ENCODE peak calls at places on chromosomes 2 and 18, in five cellular contexts. E is tibial artery; U is CD8-positive, alpha-beta T cell; Z is endodermal cell; I is ovary. W is an unnamed sample.

GRCh38 chr2:78644849-78645248 is 380.7 kb upstream of the REG3G start:
- DNase-seq in Z (no peak), I (no peak), U (no peak), E (no peak), W (no peak)

GRCh38 chr2:209426432-209426831 is 2.6 kb downstream of the MAP2 start:
- DNase-seq in Z (peak; percentile 70), U (no peak), I (no peak), E (no peak), W (no peak)

GRCh38 chr2:128228894-128229293 is 89.8 kb downstream of the HS6ST1 start:
- DNase-seq in U (no peak), Z (no peak), E (no peak), I (no peak), W (no peak)

GRCh38 chr2:223056656-223057418 is 4.8 kb downstream of the KCNE4 start:
- DNase-seq in Z (no peak), U (no peak), E (no peak), I (no peak), W (no peak)

GRCh38 chr2:84424152-84424551 is 34.9 kb downstream of the SUCLG1 start:
- DNase-seq in U (no peak), E (no peak), Z (no peak), I (no peak), W (no peak)

GRCh38 chr2:177740718-177741117 is 331.9 kb downstream of the PDE11A start:
- DNase-seq in I (no peak), E (no peak), Z (no peak), U (no peak), W (no peak)

GRCh38 chr2:120393456-120393855 is 47.5 kb downstream of the INHBB start:
- DNase-seq in I (peak; percentile 4), U (peak; percentile 25), E (no peak), Z (no peak), W (no peak)

GRCh38 chr2:215002500-215002899 is 135.9 kb downstream of the ABCA12 start:
- DNase-seq in I (no peak), U (no peak), E (no peak), Z (no peak), W (no peak)

GRCh38 chr2:219128401-219128800 is 32.2 kb downstream of the NHEJ1 start:
- DNase-seq in I (no peak), Z (peak; percentile 51), U (no peak), E (no peak), W (no peak)

GRCh38 chr2:46333912-46334311 is 36.7 kb downstream of the EPAS1 start:
- DNase-seq in I (no peak), U (no peak), E (peak; percentile 85), Z (no peak), W (peak; percentile 76)

GRCh38 chr2:226362991-226363390 is 436.6 kb downstream of the IRS1 start:
- DNase-seq in I (no peak), E (no peak), Z (no peak), U (no peak), W (no peak)

GRCh38 chr2:127181851-127182250 is 38.2 kb downstream of the CYP27C1 start:
- DNase-seq in I (no peak), E (peak; percentile 41), Z (peak; percentile 13), U (no peak), W (no peak)

GRCh38 chr2:216911886-216912285 is 52.0 kb upstream of the TNP1 start:
- DNase-seq in E (no peak), U (no peak), Z (peak; percentile 13), I (no peak), W (no peak)

GRCh38 chr18:43751203-43751602 is 473.9 kb upstream of the SYT4 start:
- DNase-seq in U (no peak), I (no peak), E (no peak), Z (no peak), W (no peak)

GRCh38 chr2:132593171-132593570 is 76.8 kb downstream of the LYPD1 start:
- DNase-seq in I (no peak), U (no peak), Z (peak; percentile 81), E (no peak), W (no peak)

GRCh38 chr2:105576440-105577241 is 168.1 kb upstream of the NCK2 start:
- DNase-seq in Z (peak; percentile 69), U (peak; percentile 56), E (no peak), I (no peak), W (no peak)

GRCh38 chr2:105577762-105578161 is 166.9 kb upstream of the NCK2 start:
- DNase-seq in I (no peak), U (no peak), E (no peak), Z (no peak), W (no peak)

GRCh38 chr2:105575626-105576025 is 169.1 kb upstream of the NCK2 start:
- DNase-seq in E (no peak), U (no peak), Z (no peak), I (no peak), W (no peak)

GRCh38 chr2:105574796-105575344 is 169.8 kb upstream of the NCK2 start:
- DNase-seq in E (no peak), U (no peak), Z (no peak), I (no peak), W (no peak)

GRCh38 chr2:105576050-105576439 is 168.7 kb upstream of the NCK2 start:
- DNase-seq in U (no peak), Z (peak; percentile 58), I (no peak), E (no peak), W (no peak)
- H3K4me3 ChIP-seq in U (no peak overlapping the region), Z (no peak overlapping the region), I (no peak overlapping the region), E (no peak overlapping the region), W (no peak overlapping the region)

DNA sequence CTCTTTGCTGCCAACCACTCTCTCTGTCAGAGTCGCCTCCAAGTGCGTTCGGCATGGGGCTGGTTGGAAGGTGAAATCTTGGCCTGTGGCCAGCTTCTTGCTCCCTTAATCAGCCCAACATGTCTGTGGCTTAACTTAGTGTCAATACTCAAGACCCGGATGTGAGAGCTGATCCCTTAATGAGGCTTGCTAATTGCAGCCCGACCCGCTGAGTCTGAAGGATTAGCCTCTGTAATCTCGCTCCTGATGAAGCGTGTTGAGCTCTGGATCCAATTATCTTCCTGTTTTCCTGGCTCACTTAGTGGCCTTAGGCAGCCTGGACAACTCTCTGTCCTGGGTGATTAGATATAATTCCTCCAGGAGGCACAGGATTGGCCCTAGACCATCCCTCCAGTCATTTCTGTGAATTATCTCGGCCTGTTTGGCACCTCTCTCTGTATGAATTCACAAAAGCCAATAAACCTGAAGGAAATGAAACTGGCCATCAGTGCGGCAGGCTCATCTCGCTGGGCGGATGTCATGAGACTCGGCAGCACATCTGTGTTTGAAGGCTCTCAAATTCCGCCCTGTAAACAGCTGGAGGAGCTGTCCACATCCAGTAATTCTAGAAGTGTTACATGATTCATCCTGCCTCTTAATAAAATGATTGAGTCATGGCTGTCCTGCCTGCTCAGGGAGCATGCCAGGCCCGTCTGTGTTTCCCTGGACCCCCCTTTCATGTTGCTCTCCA is 38.5 kb downstream of the ACOXL start:
- DNase-seq in I (no peak), Z (peak; percentile 82), U (no peak), E (no peak), W (no peak)
- H3K4me3 ChIP-seq in I (no peak overlapping the region), Z (no peak overlapping the region), U (no peak overlapping the region), E (no peak overlapping the region), W (no peak overlapping the region)

GRCh38 chr2:38635139-38635538 is 30.8 kb upstream of the GALM start:
- DNase-seq in I (no peak), U (no peak), E (no peak), Z (no peak), W (no peak)
- H3K4me3 ChIP-seq in I (no peak overlapping the region), U (no peak overlapping the region), E (no peak overlapping the region), Z (no peak overlapping the region), W (no peak overlapping the region)

GRCh38 chr2:18129348-18129747 is 250.9 kb downstream of the KCNS3 start:
- DNase-seq in Z (no peak), E (no peak), U (no peak), I (no peak), W (no peak)
- H3K4me3 ChIP-seq in Z (no peak overlapping the region), E (no peak overlapping the region), U (no peak overlapping the region), I (no peak overlapping the region), W (no peak overlapping the region)

W was measured in aorta.